ENCODE peak calls at places on chromosomes 4 and X, in six cellular contexts. P is pancreas, U is PC-3, A is cardiac muscle cell, D is colonic mucosa, H is left lung. L is an unnamed sample. For H3K4me1, the result is how much of the 10 kb centered on the place peaks cover.

GRCh38 chrX:27439771-27440170 is 23.4 kb downstream of the PPP4R3C start:
- DNase-seq in P (no peak), U (no peak), A (no peak), D (no peak), H (no peak), L (no peak)

GRCh38 chr4:30867427-30867826 is 147.3 kb downstream of the PCDH7 start:
- DNase-seq in P (no peak), U (peak), A (no peak), D (no peak), H (no peak), L (no peak)

GRCh38 chr4:29539226-29539625 is 1180.9 kb upstream of the PCDH7 start:
- DNase-seq in P (no peak), U (no peak), A (no peak), D (no peak), H (no peak), L (no peak)

GRCh38 chrX:38660395-38661179 is 99.2 kb downstream of the TSPAN7 start:
- DNase-seq in P (no peak), U (no peak), A (no peak), D (no peak), H (no peak), L (no peak)

GRCh38 chr4:141058739-141059507 is 74.3 kb downstream of the RNF150 start:
- DNase-seq in P (no peak), U (peak), A (no peak), D (no peak), H (no peak), L (no peak)

GRCh38 chr4:138861130-138861529 is 154.5 kb upstream of the NOCT start:
- DNase-seq in P (no peak), U (no peak), A (no peak), D (no peak), H (no peak), L (no peak)

GRCh38 chr4:100348472-100348871 is 158.2 kb upstream of the DDIT4L start:
- DNase-seq in P (no peak), U (peak), A (no peak), D (no peak), H (no peak), L (no peak)

GRCh38 chrX:14697453-14697852 is 168.1 kb downstream of the GLRA2 start:
- DNase-seq in P (peak), U (peak), A (peak), D (peak), H (no peak), L (no peak)

GRCh38 chrX:16665089-16665488 is 15.1 kb downstream of the S100G start:
- DNase-seq in P (no peak), U (no peak), A (no peak), D (no peak), H (no peak), L (no peak)

GRCh38 chrX:153968754-153969124 is 2.9 kb downstream of the HCFC1 start:
- DNase-seq in P (no peak), U (peak), A (peak), D (no peak), H (no peak), L (peak)

GRCh38 chr4:16056681-16057400 is 27.0 kb downstream of the PROM1 start:
- DNase-seq in P (peak), U (peak), A (no peak), D (no peak), H (no peak), L (peak)

GRCh38 chr4:159267940-159268327 is 165.1 kb downstream of the RAPGEF2 start:
- DNase-seq in P (no peak), U (no peak), A (no peak), D (no peak), H (no peak), L (no peak)

GRCh38 chr4:98993419-98994071 is 2.0 kb upstream of the METAP1 start:
- DNase-seq in P (peak), U (no peak), A (no peak), D (no peak), H (no peak), L (no peak)

GRCh38 chr4:2871466-2871865 is 27.8 kb downstream of the ADD1 start:
- DNase-seq in P (no peak), U (no peak), A (no peak), D (no peak), H (no peak), L (no peak)
- H3K27ac ChIP-seq in P (no peak), U (no peak), A (no peak), D (no peak), H (no peak), L (peak)

DNA sequence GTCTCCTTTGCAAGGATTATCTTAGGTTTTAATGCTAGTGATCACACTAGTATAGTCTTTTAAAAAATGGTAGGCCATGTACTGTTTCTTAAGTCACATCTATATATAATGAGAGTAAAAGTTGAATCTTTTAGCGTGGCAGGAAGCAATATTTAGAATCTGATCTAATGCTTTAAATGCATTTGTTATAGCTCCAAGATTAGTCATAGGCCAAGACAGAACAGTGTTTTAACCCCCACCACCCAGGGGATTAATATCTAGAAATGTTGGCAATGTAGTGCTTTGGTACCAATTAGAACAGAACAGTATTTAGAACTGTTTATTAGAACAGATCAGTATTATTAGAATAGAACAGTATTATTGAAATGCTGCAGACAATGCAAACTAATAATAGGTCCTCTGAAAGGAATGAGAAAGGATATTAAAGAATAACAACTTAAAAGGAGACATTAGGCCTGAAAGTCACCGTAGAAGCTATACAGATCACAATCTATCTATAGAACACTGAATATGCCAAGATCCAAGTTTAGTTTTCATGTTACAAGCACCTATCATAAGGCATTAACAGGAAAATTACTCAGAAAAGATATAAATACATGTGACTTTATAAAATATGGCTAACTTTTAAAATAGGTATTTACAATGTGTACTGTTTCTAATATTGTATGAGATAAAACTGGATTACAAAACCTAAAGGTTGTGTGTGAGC is 146.2 kb downstream of the NPNT start:
- DNase-seq in P (no peak), U (no peak), A (no peak), D (no peak), H (no peak), L (no peak)
- H3K4me1 ChIP-seq in P (under half), U (under half), A (under half), D (under half), H (under half), L (under half)

DNA sequence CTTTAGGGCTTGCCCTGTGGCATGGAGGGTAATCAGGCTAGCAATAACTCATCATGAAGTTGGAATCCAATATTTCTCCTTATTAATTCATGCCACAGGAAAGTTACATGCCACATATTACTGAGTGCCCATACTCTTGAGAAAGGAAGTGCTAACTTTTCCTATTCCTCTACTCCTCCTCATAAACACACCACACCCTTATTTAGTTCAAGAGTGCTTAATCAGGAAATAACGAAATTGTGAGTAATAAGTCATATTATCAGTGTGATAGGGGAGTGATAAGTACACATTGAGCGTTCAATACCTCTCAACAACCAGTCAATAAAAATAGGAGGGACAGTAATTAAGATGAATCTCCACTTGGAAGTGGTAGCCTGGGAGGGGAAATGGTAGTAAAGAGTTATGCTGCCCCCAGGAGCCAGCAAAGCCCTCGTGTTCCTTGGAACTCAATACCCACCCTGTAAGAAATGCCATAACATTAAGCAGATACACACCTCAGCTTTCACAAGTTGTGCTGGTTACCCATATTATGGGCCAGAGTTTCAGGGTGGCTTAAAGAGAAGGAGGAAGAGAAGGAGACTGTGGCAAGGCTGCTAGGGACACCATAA is 410.0 kb upstream of the NR3C2 start:
- DNase-seq in P (no peak), U (peak), A (no peak), D (no peak), H (no peak), L (no peak)
- TF ChIP-seq CTCF in P (no peak), U (peak), A (no peak), D (no peak), H (no peak), L (no peak)

GRCh38 chr4:2615821-2616220 is 79.4 kb downstream of the FAM193A start:
- DNase-seq in P (no peak), U (no peak), A (no peak), D (no peak), H (no peak), L (no peak)

GRCh38 chr4:2619459-2619858 is 83.0 kb downstream of the FAM193A start:
- DNase-seq in P (no peak), U (no peak), A (no peak), D (no peak), H (no peak), L (no peak)

GRCh38 chr4:2623442-2623841 is 87.0 kb downstream of the FAM193A start:
- DNase-seq in P (no peak), U (no peak), A (no peak), D (no peak), H (no peak), L (no peak)

GRCh38 chr4:2621419-2621818 is 85.0 kb downstream of the FAM193A start:
- DNase-seq in P (no peak), U (no peak), A (no peak), D (no peak), H (no peak), L (no peak)

GRCh38 chr4:2617955-2618354 is 81.5 kb downstream of the FAM193A start:
- DNase-seq in P (no peak), U (no peak), A (no peak), D (no peak), H (no peak), L (no peak)
- H3K27ac ChIP-seq in P (no peak), U (no peak), A (peak), D (no peak), H (no peak), L (no peak)

GRCh38 chr4:139972305-139972704 is 181.7 kb downstream of the MAML3 start:
- DNase-seq in P (no peak), U (peak), A (no peak), D (no peak), H (no peak), L (no peak)

GRCh38 chr4:139975830-139976272 is 178.1 kb downstream of the MAML3 start:
- DNase-seq in P (no peak), U (peak), A (no peak), D (no peak), H (no peak), L (peak)

GRCh38 chr4:139969635-139970266 is 184.2 kb downstream of the MAML3 start:
- DNase-seq in P (no peak), U (no peak), A (no peak), D (no peak), H (no peak), L (no peak)

GRCh38 chr4:139973611-139974010 is 180.4 kb downstream of the MAML3 start:
- DNase-seq in P (no peak), U (no peak), A (no peak), D (no peak), H (no peak), L (no peak)

DNA sequence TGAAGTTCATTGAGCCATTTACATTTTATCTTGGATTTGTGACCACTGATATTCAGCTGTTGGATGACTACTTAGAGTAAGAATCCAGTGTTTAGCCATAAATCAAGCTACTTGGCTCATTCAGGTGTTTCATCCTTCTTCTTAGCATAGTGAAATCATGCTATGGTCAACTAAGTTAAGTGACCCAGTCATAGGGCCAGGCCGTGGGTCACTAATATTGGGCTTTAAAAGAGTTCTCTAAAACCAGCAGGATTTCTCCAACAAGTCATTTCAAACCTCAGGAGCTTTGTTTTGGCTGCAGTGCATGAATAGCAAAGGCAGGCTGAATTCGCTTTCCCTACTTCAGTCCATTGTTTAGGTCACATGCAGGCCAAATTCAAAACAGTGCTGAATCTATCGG is 181.0 kb downstream of the MAML3 start:
- DNase-seq in P (no peak), U (no peak), A (no peak), D (no peak), H (no peak), L (no peak)
- H3K4me1 ChIP-seq in P (under half), U (under half), A (under half), D (under half), H (half or more), L (under half)

DNA sequence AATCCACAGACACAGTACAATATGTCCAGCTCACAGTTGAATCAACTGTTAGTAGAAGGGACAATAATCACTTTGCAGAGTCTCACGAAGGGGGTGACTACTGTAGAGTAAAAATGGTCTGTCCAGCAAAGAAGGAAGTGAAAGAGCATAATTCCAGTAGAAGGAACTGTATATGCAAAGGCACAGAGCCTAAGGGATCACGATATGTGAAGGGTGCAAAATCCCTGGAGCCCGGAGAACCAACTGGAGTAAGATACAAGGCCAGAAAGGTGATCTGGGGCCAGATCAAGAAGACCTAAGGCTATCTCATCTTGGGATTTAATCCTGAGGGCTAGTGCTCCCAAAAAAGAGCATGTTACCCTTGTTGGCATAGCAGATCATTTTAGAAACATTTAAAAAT is 192.7 kb upstream of the LDB2 start:
- DNase-seq in P (no peak), U (no peak), A (no peak), D (no peak), H (no peak), L (no peak)
- TF ChIP-seq CTCF in P (no peak), U (no peak), A (no peak), D (no peak), H (no peak), L (no peak)

GRCh38 chr4:107997794-107998193 is 8.1 kb downstream of the HADH start:
- DNase-seq in P (no peak), U (no peak), A (no peak), D (no peak), H (no peak), L (no peak)
- H3K27ac ChIP-seq in P (no peak), U (no peak), A (peak), D (no peak), H (peak), L (peak)

DNA sequence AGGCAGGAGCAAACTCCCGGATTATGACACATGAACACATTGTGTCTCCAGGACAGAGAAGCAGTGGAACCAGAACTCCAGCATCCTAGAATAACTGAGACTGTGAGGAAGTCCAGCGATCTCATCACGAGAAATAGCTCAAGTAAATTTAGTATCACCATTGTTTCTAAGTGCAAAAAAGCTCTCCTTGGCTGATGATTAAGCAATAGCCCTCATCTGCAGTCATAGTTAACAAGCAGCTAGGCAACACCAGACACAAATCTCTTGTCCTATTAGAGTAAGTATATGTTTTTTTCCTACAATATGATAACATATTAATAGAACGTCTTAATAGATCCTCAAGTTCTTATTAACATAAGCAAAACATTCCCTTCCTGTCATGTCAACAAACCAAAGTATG is 2.4 kb upstream of the CFAP299 start:
- DNase-seq in P (no peak), U (no peak), A (no peak), D (no peak), H (no peak), L (no peak)
- H3K4me1 ChIP-seq in P (under half), U (under half), A (under half), D (under half), H (under half), L (under half)

DNA sequence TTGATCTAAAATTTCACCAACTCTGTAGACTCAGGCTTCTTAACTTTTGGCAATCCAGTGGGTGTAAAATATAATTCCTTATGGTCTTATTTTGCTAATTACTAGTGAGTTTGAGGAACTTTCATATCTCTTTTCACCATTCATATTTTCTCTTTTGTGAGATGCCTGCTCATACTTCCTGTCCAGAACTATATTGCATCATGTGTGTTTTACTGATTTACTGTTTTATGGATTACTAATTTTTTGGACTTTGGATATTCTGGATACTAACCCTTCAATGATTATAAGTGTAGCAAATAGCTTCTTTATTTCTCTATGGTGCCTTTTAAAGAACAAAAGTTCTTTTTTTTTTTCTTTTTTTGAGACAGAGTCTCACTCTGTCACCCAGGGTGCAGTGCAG is 20.6 kb downstream of the GSX2 start:
- DNase-seq in P (no peak), U (no peak), A (no peak), D (no peak), H (no peak), L (no peak)
- TF ChIP-seq CTCF in P (no peak), U (no peak), A (no peak), D (no peak), H (no peak), L (no peak)